ENCODE peak calls at places on chromosomes 2 and 18, in six cellular contexts. Q is cardiac muscle cell, L is DND-41, U is AG04450, F is adrenal gland, J is psoas muscle. O is an unnamed sample.

GRCh38 chr2:234579231-234579962 is 82.5 kb upstream of the ARL4C start:
- DNase-seq in U (no peak), J (no peak), L (no peak), F (no peak), Q (no peak), O (no peak)

GRCh38 chr2:222747526-222748160 is 76.2 kb downstream of the MOGAT1 start:
- DNase-seq in J (no peak), U (no peak), F (no peak), Q (no peak), L (no peak), O (no peak)

GRCh38 chr2:204871246-204871953 is 326.1 kb downstream of the PARD3B start:
- DNase-seq in U (peak), F (no peak), Q (peak), J (no peak), L (no peak), O (no peak)

GRCh38 chr2:128654404-128654803 is 335.7 kb upstream of the HS6ST1 start:
- DNase-seq in U (no peak), J (no peak), Q (no peak), L (no peak), F (no peak), O (no peak)

GRCh38 chr2:54999182-54999581 is 51.1 kb downstream of the RTN4 start:
- DNase-seq in J (no peak), L (no peak), F (peak), U (peak), Q (peak), O (no peak)

GRCh38 chr18:10455726-10456453 is 1.5 kb downstream of the APCDD1 start:
- DNase-seq in U (no peak), F (no peak), Q (no peak), L (no peak), J (no peak), O (no peak)

GRCh38 chr2:228474466-228474865 is 293.0 kb upstream of the SPHKAP start:
- DNase-seq in J (no peak), L (no peak), F (no peak), U (no peak), Q (no peak), O (no peak)

GRCh38 chr2:6994569-6994968 is 77.4 kb downstream of the RNF144A start:
- DNase-seq in L (no peak), F (no peak), J (no peak), Q (no peak), U (no peak), O (no peak)

GRCh38 chr2:9594361-9595063 is 36.3 kb downstream of the YWHAQ start:
- DNase-seq in J (no peak), L (no peak), Q (no peak), U (peak), F (peak), O (no peak)

DNA sequence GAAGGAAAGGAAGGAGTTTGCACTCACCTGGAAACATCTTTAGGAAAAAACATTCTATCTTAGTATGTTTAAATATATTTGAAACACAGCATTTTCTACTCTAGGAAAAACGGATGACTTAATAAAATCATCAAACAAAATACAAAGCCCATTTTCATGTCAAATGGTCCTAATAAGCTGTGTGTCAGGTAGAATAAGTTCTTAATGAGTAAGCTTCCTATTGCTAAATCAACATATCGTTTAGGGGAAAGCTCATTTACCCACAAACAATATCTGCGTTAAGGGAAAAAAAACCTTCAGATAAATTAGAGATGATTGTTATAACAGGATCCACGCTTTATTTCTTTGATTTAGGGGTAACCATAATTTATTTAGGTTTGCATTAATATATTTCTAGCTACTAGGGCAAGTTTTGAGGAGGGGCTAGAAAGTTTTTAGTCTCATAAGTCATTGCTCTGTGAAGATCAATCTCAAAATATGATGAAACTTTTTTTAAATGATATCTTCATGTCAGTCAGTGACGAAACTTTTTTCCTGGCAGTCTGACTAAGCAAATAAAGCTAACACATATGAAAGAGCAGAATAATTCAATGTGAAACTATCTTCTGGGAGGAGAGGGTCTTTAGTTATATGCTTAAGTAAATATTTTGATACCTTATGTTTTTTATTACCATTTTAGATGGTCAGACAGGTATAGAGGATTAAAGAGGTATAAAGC is 147.1 kb downstream of the WDSUB1 start:
- DNase-seq in L (no peak), J (no peak), Q (no peak), U (no peak), F (no peak), O (no peak)
- H3K27ac ChIP-seq in L (no peak), J (no peak), Q (no peak), U (no peak), F (no peak), O (no peak)

GRCh38 chr2:201403904-201404303 is 46.8 kb upstream of the FLACC1 start:
- DNase-seq in Q (peak), F (no peak), L (no peak), J (no peak), U (no peak), O (no peak)
- H3K27ac ChIP-seq in Q (peak), F (peak), L (no peak), J (peak), U (no peak), O (no peak)

GRCh38 chr2:216671081-216671411 is 24.3 kb downstream of the IGFBP5 start:
- DNase-seq in L (no peak), Q (no peak), F (no peak), J (no peak), U (no peak), O (no peak)
- H3K27ac ChIP-seq in L (no peak), Q (no peak), F (peak), J (peak), U (peak), O (no peak)

DNA sequence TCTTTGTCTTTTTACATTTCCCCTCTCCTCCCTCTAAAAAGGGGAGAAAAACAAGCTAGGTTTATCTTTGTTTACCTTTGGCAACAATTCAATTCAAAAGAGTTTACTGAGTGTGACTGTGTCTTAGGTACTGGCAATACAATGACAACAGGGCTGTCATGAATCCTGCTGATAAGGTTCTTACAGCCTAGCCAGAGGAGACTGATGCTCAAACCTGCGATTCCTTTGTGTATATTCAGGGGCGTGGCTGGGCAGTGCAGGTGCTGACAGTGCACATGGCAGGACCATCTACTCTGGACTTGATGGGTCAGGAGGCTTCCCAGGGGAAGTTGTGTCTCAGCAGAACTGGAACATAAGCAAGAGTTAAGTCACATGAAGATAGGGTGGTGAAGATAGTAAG is 23.2 kb upstream of the TTN start:
- DNase-seq in U (no peak), Q (no peak), L (no peak), J (no peak), F (no peak), O (no peak)
- H3K27ac ChIP-seq in U (no peak), Q (peak), L (no peak), J (peak), F (no peak), O (no peak)

GRCh38 chr2:181782630-181783029 is 102.3 kb upstream of the NEUROD1 start:
- DNase-seq in F (no peak), L (no peak), Q (no peak), U (no peak), J (no peak), O (no peak)

GRCh38 chr2:181787310-181788048 is 104.1 kb upstream of the ITPRID2 start:
- DNase-seq in U (no peak), F (no peak), Q (no peak), L (no peak), J (no peak), O (no peak)

GRCh38 chr2:181786371-181787228 is 104.9 kb upstream of the ITPRID2 start:
- DNase-seq in L (no peak), Q (no peak), F (no peak), U (no peak), J (no peak), O (no peak)

GRCh38 chr2:181784556-181784955 is 104.2 kb upstream of the NEUROD1 start:
- DNase-seq in Q (no peak), L (no peak), F (no peak), J (no peak), U (no peak), O (no peak)

DNA sequence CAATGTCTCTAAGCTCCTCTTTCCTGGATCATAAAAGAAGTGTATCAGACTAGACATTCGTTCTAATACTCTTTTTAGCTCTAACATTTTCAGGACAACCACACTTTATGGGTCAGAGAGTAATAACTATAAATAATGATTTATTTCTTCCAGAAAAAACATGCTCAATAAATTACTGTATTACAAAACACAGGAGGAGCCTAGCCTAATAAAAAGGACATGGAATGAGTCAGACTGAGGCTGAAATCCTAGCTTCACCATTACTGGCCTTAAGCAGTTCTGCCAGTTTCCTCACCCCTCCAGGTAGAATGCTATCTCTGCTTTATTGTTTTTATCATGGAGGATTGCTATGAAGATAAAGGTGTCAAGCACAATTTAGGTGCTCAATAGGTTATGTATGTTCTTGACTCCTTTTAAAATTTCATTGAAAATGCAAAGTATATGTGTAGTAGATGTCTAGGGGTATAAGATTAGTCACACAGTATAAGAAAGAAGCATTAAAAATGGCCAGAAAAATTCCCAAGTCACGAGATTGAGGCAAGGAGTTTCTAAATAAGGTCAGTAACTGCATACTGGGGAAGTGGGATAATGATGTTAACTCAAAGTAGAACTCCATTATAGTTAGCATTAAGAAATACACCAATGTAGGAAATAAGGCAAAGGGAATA is 105.5 kb upstream of the NEUROD1 start:
- DNase-seq in F (no peak), J (no peak), U (no peak), L (no peak), Q (no peak), O (no peak)
- H3K27ac ChIP-seq in F (no peak), J (no peak), U (no peak), L (no peak), Q (no peak), O (no peak)

DNA sequence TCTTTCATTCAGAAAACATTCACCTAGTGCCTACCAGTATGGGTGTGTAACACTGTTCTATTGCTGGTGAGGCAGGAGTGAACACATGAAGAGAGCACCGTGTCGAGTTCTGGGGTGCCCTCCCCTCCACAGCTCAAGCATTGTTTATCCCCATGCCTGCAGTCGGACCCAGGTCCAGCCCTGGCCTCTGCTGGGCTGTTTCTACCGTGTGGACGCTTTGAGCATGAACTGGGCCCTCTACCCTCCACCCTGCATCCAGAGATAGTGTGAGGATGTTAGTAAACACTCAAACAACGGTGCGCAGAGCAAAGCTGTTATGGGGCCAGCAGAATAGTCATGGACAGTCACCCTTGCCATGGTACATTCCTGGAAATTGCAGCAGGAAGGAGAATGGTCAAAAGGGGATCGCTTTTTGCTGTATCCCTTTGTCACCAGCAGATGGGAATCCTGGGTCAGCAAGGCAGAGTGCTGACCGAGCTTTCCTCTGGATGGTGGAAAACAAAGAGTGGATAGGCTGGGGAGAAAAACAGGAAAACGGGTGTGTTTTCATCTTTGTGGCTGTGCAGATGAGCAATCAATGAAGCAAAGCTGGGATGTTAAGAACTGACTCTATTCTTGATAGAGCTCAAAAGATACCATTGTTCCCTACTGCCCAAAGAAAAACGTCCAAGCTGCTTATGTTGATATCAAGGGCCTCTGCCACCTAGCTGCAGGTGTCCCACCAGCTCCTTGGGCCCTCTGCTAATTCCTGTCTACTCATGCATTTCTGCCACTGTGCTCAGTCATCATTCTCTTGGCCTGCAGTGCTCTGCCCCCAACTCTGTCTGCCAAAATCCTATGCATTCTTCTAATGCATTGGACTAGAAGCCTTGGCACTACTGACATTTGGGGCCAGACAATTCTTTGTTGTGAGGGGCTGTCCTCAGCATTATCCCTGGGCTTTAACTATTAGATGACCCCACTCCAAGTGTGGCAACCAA is 38.7 kb downstream of the REEP1 start:
- DNase-seq in L (no peak), U (no peak), F (no peak), J (no peak), Q (peak), O (no peak)
- H3K27ac ChIP-seq in L (no peak), U (no peak), F (peak), J (peak), Q (no peak), O (no peak)

GRCh38 chr2:220936641-220937197 is 635.4 kb downstream of the EPHA4 start:
- DNase-seq in F (no peak), Q (no peak), U (no peak), J (no peak), L (no peak), O (no peak)

GRCh38 chr2:220935789-220936321 is 636.2 kb downstream of the EPHA4 start:
- DNase-seq in L (no peak), J (no peak), U (no peak), F (no peak), Q (no peak), O (no peak)

GRCh38 chr2:220940646-220941045 is 631.5 kb downstream of the EPHA4 start:
- DNase-seq in Q (no peak), F (no peak), J (no peak), L (no peak), U (no peak), O (no peak)

GRCh38 chr2:220941683-220942082 is 630.4 kb downstream of the EPHA4 start:
- DNase-seq in Q (no peak), F (no peak), L (no peak), U (no peak), J (no peak), O (no peak)

DNA sequence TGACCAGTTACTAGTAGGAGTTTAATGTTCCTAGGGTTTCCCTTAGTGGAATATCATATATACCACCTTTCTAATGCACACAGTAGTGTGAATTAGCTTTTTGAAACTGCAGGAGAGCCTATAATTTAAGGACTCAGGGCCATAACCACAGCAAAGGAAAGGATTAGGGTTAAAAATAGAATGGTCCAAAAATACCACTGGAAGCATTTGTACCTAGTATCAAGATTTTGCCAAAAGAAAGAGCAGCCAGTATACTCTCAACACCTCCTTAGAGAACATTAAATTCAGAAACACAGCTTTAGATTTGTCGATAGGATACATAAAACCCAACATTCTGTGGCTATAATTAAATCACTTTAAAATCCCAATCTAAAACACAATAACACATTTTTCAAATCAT is 634.9 kb downstream of the EPHA4 start:
- DNase-seq in L (no peak), U (no peak), Q (no peak), F (no peak), J (no peak), O (no peak)
- H3K27ac ChIP-seq in L (no peak), U (no peak), Q (peak), F (no peak), J (no peak), O (no peak)